ENCODE peak calls at places on chromosomes 1 and 21, in five cellular contexts. One of them, this sample, is unnamed.

GRCh38 chr21:20031807-20032206 is 966.4 kb upstream of the NCAM2 start:
- DNase-seq in H54: no peak
- DNase-seq in ELR: no peak
- DNase-seq in astrocyte of the cerebellum: no peak
- DNase-seq in NAMALWA: no peak
- DNase-seq in this sample: no peak

GRCh38 chr1:9075023-9075422 is 5.6 kb upstream of the SLC2A5 start:
- DNase-seq in H54: no peak
- DNase-seq in NAMALWA: peak
- DNase-seq in ELR: no peak
- DNase-seq in astrocyte of the cerebellum: no peak
- DNase-seq in this sample: no peak

GRCh38 chr1:34984435-34985062 is 598 bp downstream of the TMEM35B start:
- DNase-seq in H54: peak
- DNase-seq in NAMALWA: peak
- DNase-seq in astrocyte of the cerebellum: no peak
- DNase-seq in ELR: peak
- DNase-seq in this sample: no peak

GRCh38 chr1:173418107-173418985 is 58.8 kb upstream of the PRDX6 start:
- DNase-seq in NAMALWA: peak
- DNase-seq in astrocyte of the cerebellum: peak
- DNase-seq in H54: no peak
- DNase-seq in ELR: peak
- DNase-seq in this sample: no peak

GRCh38 chr1:214445846-214446614 is 105.4 kb downstream of the PTPN14 start:
- DNase-seq in H54: peak
- DNase-seq in astrocyte of the cerebellum: peak
- DNase-seq in ELR: peak
- DNase-seq in NAMALWA: peak
- DNase-seq in this sample: peak

GRCh38 chr1:214241060-214241459 is 39.9 kb upstream of the SMYD2 start:
- DNase-seq in ELR: peak
- DNase-seq in astrocyte of the cerebellum: no peak
- DNase-seq in NAMALWA: no peak
- DNase-seq in H54: no peak
- DNase-seq in this sample: no peak

GRCh38 chr1:230977781-230978490 is 725 bp downstream of the TTC13 start:
- DNase-seq in ELR: peak
- DNase-seq in NAMALWA: peak
- DNase-seq in H54: peak
- DNase-seq in astrocyte of the cerebellum: no peak
- DNase-seq in this sample: no peak

GRCh38 chr1:222616535-222616934 is 1.4 kb upstream of the MIA3 start:
- DNase-seq in NAMALWA: no peak
- DNase-seq in H54: no peak
- DNase-seq in astrocyte of the cerebellum: peak
- DNase-seq in ELR: peak
- DNase-seq in this sample: no peak

GRCh38 chr1:196678510-196678884 is 26.7 kb downstream of the CFH start:
- DNase-seq in NAMALWA: no peak
- DNase-seq in astrocyte of the cerebellum: peak
- DNase-seq in H54: no peak
- DNase-seq in ELR: peak
- DNase-seq in this sample: no peak

GRCh38 chr1:160739098-160739511 is at the start of gene SLAMF7:
- DNase-seq in H54: peak
- DNase-seq in ELR: peak
- DNase-seq in astrocyte of the cerebellum: no peak
- DNase-seq in NAMALWA: peak
- DNase-seq in this sample: no peak

GRCh38 chr21:37496972-37497371 is 130.4 kb downstream of the DYRK1A start:
- DNase-seq in NAMALWA: peak
- DNase-seq in ELR: peak
- DNase-seq in astrocyte of the cerebellum: no peak
- DNase-seq in H54: no peak
- DNase-seq in this sample: no peak